ENCODE peak calls at places on chromosomes 12 and 14, in six cellular contexts. Y is transverse colon, V is K562, E is pancreas, S is HCT116, P is SK-N-SH. B is an unnamed sample.

GRCh38 chr14:95814363-95815225 is 62.0 kb upstream of the TUNAR start:
- DNase-seq in S (no peak), P (no peak), E (no peak), V (no peak), Y (no peak), B (no peak)

GRCh38 chr14:33948143-33948962 is 2.5 kb downstream of the EGLN3 start:
- DNase-seq in E (no peak), S (no peak), V (no peak), Y (no peak), P (no peak), B (no peak)

GRCh38 chr12:13566286-13566685 is 369.8 kb downstream of the EMP1 start:
- DNase-seq in V (no peak), P (no peak), Y (no peak), S (no peak), E (no peak), B (no peak)

GRCh38 chr12:112340983-112341840 is 41.0 kb downstream of the HECTD4 start:
- DNase-seq in S (no peak), E (no peak), Y (no peak), P (no peak), V (no peak), B (no peak)

GRCh38 chr12:95681210-95681765 is 109.3 kb downstream of the NTN4 start:
- DNase-seq in Y (peak), P (no peak), V (no peak), E (no peak), S (no peak), B (no peak)

GRCh38 chr12:49367381-49368239 is at the start of gene SPATS2:
- DNase-seq in V (no peak), S (no peak), Y (peak), P (no peak), E (peak), B (peak)

GRCh38 chr14:54189358-54190354 is 207.2 kb upstream of the CDKN3 start:
- DNase-seq in P (no peak), V (no peak), Y (no peak), S (peak), E (no peak), B (no peak)

GRCh38 chr12:1531654-1532366 is 62.6 kb downstream of the FBXL14 start:
- DNase-seq in S (no peak), E (no peak), Y (no peak), P (no peak), V (no peak), B (no peak)

GRCh38 chr12:62794218-62794583 is 140.7 kb downstream of the PPM1H start:
- DNase-seq in V (no peak), Y (no peak), P (no peak), S (no peak), E (no peak), B (no peak)

GRCh38 chr12:38384816-38385491 is 68.4 kb downstream of the ALG10B start:
- DNase-seq in Y (no peak), S (no peak), E (no peak), V (no peak), P (peak), B (no peak)

GRCh38 chr14:55930016-55930784 is 188.0 kb upstream of the PELI2 start:
- DNase-seq in V (no peak), P (no peak), E (no peak), Y (no peak), S (no peak), B (no peak)

GRCh38 chr12:80226576-80226975 is 127.2 kb downstream of the OTOGL start:
- DNase-seq in Y (no peak), V (no peak), E (no peak), P (no peak), S (no peak), B (no peak)

GRCh38 chr12:88472775-88473174 is 107.5 kb downstream of the KITLG start:
- DNase-seq in P (no peak), S (peak), V (no peak), E (no peak), Y (no peak), B (no peak)

GRCh38 chr12:117262749-117263148 is 72.5 kb upstream of the FBXO21 start:
- DNase-seq in S (no peak), P (no peak), Y (no peak), V (no peak), E (no peak), B (no peak)

GRCh38 chr12:93624595-93625294 is 52.3 kb downstream of the SOCS2 start:
- DNase-seq in V (peak), Y (no peak), E (no peak), S (peak), P (no peak), B (no peak)

GRCh38 chr14:50822501-50823042 is 8.4 kb downstream of the NIN start:
- DNase-seq in V (no peak), P (no peak), S (no peak), Y (no peak), E (no peak), B (no peak)

GRCh38 chr14:50821471-50822464 is 9.2 kb downstream of the NIN start:
- DNase-seq in E (peak), S (no peak), Y (peak), P (no peak), V (peak), B (no peak)

GRCh38 chr14:50823763-50824636 is 7.0 kb downstream of the NIN start:
- DNase-seq in S (no peak), E (peak), Y (no peak), V (no peak), P (no peak), B (no peak)

GRCh38 chr14:50825307-50825706 is 5.7 kb downstream of the NIN start:
- DNase-seq in V (no peak), P (no peak), E (no peak), Y (no peak), S (no peak), B (no peak)

DNA sequence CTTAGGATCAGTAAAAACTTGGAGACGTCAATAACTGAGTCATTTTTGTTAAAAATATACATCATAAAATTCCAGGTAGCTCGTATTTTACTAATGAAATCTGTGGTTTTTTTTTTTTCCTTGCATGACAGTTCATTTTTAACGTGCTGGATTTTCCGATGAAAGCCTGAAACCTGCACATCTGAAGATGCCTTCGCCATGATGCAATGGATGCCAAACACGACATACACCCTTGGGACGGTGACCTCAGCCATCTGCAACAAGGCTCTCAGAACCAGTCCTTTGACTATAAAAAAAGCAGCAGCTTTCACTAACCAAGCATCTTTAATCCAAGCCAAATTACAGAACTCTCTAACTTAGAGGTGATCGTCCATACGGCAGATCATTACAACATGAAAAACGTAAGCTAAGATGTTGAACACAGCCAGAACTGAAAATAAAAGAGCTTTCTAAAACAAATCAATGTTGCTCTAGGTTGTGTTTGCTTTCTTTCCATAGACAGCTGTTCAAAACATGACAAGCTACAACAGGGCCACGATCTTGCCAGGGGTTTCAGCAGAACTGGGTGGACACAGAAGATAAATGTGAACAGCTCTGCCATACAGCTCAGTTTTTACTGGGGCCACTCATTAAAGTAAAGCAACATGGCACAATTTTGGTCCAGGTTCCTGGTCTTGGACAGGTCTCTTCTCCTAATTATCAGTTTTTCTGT is 7.8 kb downstream of the NIN start:
- DNase-seq in V (no peak), S (no peak), Y (no peak), E (no peak), P (no peak), B (no peak)
- H3K4me3 ChIP-seq in V (no peak), S (no peak), Y (no peak), E (no peak), P (no peak), B (peak)

GRCh38 chr14:100363053-100363452 is 39.9 kb downstream of the SLC25A47 start:
- DNase-seq in E (no peak), Y (no peak), S (no peak), V (no peak), P (no peak), B (no peak)

GRCh38 chr14:100364403-100364802 is 41.3 kb downstream of the SLC25A47 start:
- DNase-seq in P (no peak), S (no peak), V (no peak), E (no peak), Y (no peak), B (no peak)

GRCh38 chr14:100361626-100362025 is 38.5 kb downstream of the SLC25A47 start:
- DNase-seq in Y (no peak), P (no peak), E (no peak), V (no peak), S (no peak), B (no peak)

GRCh38 chr14:100359881-100360280 is 36.7 kb downstream of the SLC25A47 start:
- DNase-seq in Y (no peak), E (no peak), S (no peak), V (no peak), P (no peak), B (no peak)

DNA sequence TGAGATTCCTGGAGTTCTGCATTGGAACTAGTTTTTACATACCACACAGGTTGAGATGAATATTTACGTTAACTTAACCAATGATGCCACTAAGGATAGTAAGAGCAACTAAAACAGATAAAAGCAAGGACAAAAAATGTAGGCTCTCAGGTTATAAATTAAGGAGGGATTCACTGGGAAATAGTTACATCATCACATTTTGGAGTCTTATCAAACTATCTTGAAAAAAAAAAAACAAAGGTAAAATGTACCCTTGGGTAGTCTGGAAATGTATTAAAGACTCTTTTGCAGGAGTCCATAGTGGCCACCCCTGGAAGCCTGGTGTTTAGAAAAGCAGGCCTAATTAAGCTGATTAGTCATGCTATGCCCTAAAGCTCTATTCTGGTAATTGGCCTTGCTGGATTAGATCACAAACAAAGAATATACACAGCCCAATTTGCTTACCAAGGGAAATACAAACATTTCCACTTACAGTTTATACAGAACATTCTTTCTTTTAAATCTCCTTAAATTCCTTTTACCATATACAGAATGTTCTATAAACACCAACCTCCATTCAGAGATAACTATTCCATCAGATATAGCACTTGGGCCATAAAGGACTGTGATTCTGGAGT is 39.3 kb downstream of the SLC25A47 start:
- DNase-seq in Y (no peak), E (no peak), P (no peak), S (no peak), V (no peak), B (no peak)
- TF ChIP-seq CTCF in Y (no peak), E (no peak), P (no peak), S (no peak), V (no peak), B (no peak)

DNA sequence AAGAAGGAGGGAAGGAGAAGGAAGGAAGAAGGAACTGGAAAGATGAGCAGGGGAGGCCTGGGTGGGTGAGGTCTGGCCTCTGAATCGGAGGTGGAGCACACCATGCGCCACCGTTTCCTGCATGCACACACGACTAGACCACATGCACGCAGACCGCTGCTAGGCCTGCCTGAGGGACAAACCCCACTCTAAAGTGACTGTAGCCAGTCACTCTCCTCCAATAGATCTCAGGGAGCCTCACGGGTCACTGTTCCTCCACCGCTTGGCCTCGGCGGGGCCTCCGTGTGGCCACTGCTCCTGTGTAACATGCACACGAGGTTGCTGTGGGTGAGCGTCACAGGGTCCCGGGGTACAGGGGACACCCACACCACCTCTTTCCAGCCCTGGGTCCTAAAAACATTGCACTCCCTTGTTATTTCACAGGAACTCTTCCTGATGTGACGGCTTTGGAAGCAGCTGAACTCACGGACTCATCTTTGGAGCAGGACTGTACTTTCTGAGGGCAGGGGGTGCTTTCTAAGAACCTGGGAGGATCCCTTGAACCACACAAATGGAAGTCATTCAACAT is 17.6 kb upstream of the CEBPE start:
- DNase-seq in E (no peak), V (no peak), S (no peak), P (no peak), Y (no peak), B (no peak)
- H3K27ac ChIP-seq in E (no peak), V (no peak), S (no peak), P (no peak), Y (no peak), B (no peak)

GRCh38 chr12:65857875-65858274 is 33.6 kb downstream of the HMGA2 start:
- DNase-seq in E (no peak), V (no peak), Y (no peak), S (no peak), P (no peak), B (no peak)

GRCh38 chr12:65854629-65855028 is 30.3 kb downstream of the HMGA2 start:
- DNase-seq in V (no peak), S (no peak), E (no peak), P (no peak), Y (no peak), B (no peak)

GRCh38 chr12:65858831-65859230 is 34.5 kb downstream of the HMGA2 start:
- DNase-seq in V (no peak), E (no peak), P (no peak), S (no peak), Y (no peak), B (no peak)

GRCh38 chr12:65856521-65856920 is 32.2 kb downstream of the HMGA2 start:
- DNase-seq in P (no peak), S (no peak), Y (no peak), E (no peak), V (no peak), B (no peak)

DNA sequence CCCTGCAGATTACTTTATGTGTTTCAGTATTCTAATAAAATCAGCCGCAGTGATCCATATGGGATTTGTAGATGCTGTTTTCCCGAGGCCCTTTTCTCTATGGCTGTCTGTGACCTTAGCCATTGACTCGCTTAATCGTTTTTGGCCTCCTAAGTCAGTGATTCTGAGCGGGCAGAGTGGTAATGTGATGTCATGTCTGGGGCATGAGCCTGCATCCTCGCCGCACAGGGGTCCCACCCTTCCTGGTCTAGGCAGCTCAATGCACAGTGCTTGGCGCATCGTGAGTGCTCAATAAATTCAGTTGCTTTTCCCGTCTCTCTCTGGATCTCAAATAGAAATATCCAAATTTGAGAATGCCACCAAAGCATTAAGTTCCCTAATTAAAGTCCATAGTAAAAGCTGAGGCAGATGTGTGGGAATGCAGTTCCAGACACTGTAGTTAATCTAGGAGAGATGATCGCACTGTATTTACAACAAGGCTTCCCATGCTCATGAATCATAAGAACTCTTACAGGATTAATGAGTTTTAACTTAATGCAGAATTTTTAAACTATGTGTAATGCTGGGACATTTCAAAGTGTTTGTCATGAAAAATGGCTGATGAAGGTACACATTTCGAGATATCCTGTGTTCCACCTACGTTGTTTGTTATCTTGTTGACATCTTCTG is 29.3 kb downstream of the HMGA2 start:
- DNase-seq in E (no peak), P (no peak), S (no peak), Y (no peak), V (no peak), B (no peak)
- H3K4me3 ChIP-seq in E (no peak), P (peak), S (no peak), Y (no peak), V (no peak), B (no peak)

GRCh38 chr12:123634142-123634561 is 523 bp downstream of the GTF2H3 start:
- DNase-seq in E (no peak), S (no peak), P (no peak), Y (no peak), V (no peak), B (no peak)

GRCh38 chr12:123633379-123634141 is at the start of the genes EIF2B1 and GTF2H3:
- DNase-seq in Y (peak), P (peak), V (peak), S (peak), E (peak), B (peak)
- TF ChIP-seq CTCF in Y (no peak), P (no peak), V (no peak), S (no peak), E (no peak), B (no peak)

DNA sequence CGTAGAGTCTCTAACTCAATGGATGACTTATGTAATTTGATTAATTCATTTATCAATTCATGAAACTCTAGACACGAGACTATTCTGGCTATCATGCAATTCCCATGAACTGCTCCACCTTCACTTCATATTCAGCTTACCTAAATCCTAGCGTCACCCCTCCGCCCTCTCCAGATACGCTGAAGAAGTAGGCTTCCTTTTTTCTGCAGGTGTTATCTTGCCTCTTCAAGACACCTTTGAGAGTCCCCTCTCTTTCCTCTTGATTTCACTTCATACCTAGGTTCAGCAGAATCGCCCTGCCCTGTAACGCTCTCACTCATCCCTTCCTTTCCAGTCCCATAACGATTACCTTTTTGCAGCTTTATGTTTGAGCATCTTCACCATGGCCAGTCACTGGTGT is 4.0 kb upstream of the RNASE4 start:
- DNase-seq in P (no peak), S (no peak), E (no peak), V (no peak), Y (no peak), B (no peak)
- H3K27ac ChIP-seq in P (no peak), S (peak), E (no peak), V (no peak), Y (peak), B (no peak)

DNA sequence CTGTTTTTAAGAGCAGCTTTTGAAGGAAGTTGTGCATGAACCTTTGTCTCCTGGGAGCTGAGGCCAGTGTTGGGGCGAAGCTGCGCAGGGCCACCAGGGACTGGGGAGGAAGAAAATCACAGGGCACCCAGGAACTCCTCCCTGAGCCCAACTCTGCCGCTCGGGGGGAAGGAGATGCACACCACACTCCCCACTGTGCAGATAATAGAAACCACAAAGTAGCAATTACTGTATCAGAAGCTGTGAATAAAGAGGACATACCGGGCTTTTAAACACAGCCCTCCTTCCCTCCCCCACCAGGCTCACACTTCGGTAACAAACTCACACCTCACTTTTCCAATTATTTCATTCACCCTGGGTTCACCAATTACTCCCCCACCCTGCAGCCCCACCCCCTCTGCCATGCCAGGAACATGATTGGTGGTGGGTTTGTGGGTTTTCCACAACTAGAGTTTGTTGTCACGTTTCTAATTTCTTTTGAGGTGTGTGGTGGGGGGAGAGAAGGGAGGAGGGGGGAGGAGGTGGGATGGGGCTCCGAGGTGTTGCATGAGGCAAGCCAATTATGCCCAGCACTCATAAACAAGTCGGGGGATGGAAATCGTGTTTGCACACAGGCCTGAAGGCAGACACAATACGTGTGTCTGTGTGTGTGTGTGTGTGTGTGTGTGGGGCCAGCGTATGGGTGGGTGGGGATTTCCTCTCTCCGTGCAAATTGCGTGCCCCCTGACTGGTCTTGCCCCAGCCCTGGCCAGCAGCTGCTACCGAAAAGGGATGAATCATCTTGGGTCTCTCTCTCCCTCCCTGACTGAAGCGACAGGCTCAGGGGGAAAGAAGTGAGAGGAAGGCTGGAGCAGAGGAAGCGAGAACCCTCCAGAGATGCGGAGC is 103.3 kb downstream of the RBM19 start:
- DNase-seq in Y (no peak), S (no peak), E (no peak), P (no peak), V (peak), B (no peak)
- H3K4me3 ChIP-seq in Y (no peak), S (no peak), E (no peak), P (no peak), V (no peak), B (no peak)

B was measured in dorsolateral prefrontal cortex.